ENCODE peak calls at places on chromosome 10, in eight cellular contexts. O, H, V, E, R, Q, B and D are unnamed samples.

GRCh38 chr10:120514035-120514620 is 57.1 kb downstream of the PLPP4 start:
- DNase-seq in E (peak), H (no peak), O (peak), B (peak), Q (no peak), R (peak), V (peak), D (no peak)

GRCh38 chr10:58373446-58373834 is 11.8 kb upstream of the TFAM start:
- DNase-seq in B (no peak), E (peak), H (no peak), Q (no peak), V (no peak), O (no peak), R (no peak), D (no peak)

GRCh38 chr10:10160821-10161312 is 856.8 kb upstream of the CELF2 start:
- DNase-seq in R (no peak), V (no peak), O (no peak), B (no peak), E (no peak), Q (no peak), H (no peak), D (no peak)

GRCh38 chr10:60574388-60574787 is 184.7 kb upstream of the ANK3 start:
- DNase-seq in R (no peak), B (no peak), V (no peak), H (no peak), Q (no peak), O (no peak), E (peak), D (no peak)

GRCh38 chr10:120386896-120387295 is 70.1 kb upstream of the PLPP4 start:
- DNase-seq in Q (no peak), H (no peak), E (no peak), B (no peak), R (no peak), O (no peak), V (no peak), D (no peak)

GRCh38 chr10:132688580-132689420 is 97.1 kb downstream of the NKX6-2 start:
- DNase-seq in H (no peak), Q (no peak), R (no peak), O (no peak), B (no peak), V (no peak), E (no peak), D (no peak)

GRCh38 chr10:110416776-110417732 is 80.7 kb upstream of the DUSP5 start:
- DNase-seq in B (no peak), H (no peak), Q (no peak), O (no peak), V (no peak), R (no peak), E (peak), D (no peak)

GRCh38 chr10:80453715-80454525 is at the start of gene TSPAN14:
- DNase-seq in H (no peak), O (no peak), B (peak), R (peak), V (peak), Q (peak), E (peak), D (no peak)

GRCh38 chr10:21943633-21944265 is 59.8 kb downstream of the DNAJC1 start:
- DNase-seq in H (no peak), Q (no peak), E (no peak), B (no peak), V (no peak), R (no peak), O (no peak), D (no peak)

GRCh38 chr10:89073719-89074118 is 83.1 kb downstream of the FAS start:
- DNase-seq in E (no peak), R (no peak), B (no peak), Q (no peak), V (no peak), H (no peak), O (no peak), D (no peak)

GRCh38 chr10:35421553-35422178 is 85.4 kb downstream of the CCNY start:
- DNase-seq in B (no peak), H (peak), V (no peak), O (no peak), Q (peak), R (peak), E (peak), D (no peak)

GRCh38 chr10:27230022-27230421 is 10.6 kb downstream of the ACBD5 start:
- DNase-seq in H (no peak), V (no peak), R (no peak), O (no peak), B (no peak), E (no peak), Q (no peak), D (no peak)

GRCh38 chr10:135601-136464 is 578 bp downstream of the ZMYND11 start:
- DNase-seq in B (peak), V (peak), R (peak), Q (no peak), O (no peak), E (peak), H (no peak), D (no peak)

GRCh38 chr10:67110286-67110685 is 184.4 kb downstream of the LRRTM3 start:
- DNase-seq in R (no peak), H (no peak), B (no peak), Q (no peak), V (no peak), E (no peak), O (no peak), D (no peak)

GRCh38 chr10:33365871-33366411 is 31.5 kb upstream of the NRP1 start:
- DNase-seq in V (no peak), B (no peak), O (no peak), R (peak), E (peak), Q (peak), H (peak), D (no peak)

GRCh38 chr10:58894929-58895328 is 281.5 kb upstream of the PHYHIPL start:
- DNase-seq in H (no peak), Q (no peak), R (peak), E (no peak), V (no peak), O (no peak), B (no peak), D (no peak)

GRCh38 chr10:119355930-119356329 is 148.6 kb downstream of the GRK5 start:
- DNase-seq in B (no peak), H (no peak), E (peak), V (no peak), R (no peak), O (no peak), Q (no peak), D (no peak)

GRCh38 chr10:97689637-97690036 is 2.6 kb upstream of the AVPI1 start:
- DNase-seq in R (peak), V (no peak), Q (peak), E (peak), B (no peak), O (no peak), H (peak), D (no peak)

GRCh38 chr10:67079126-67079525 is 153.3 kb downstream of the LRRTM3 start:
- DNase-seq in Q (no peak), R (peak), H (no peak), V (no peak), B (peak), E (no peak), O (no peak), D (no peak)

GRCh38 chr10:47030191-47030698 is 119.0 kb downstream of the PTPN20 start:
- DNase-seq in O (no peak), Q (no peak), V (no peak), R (no peak), B (peak), E (no peak), H (no peak), D (no peak)

GRCh38 chr10:20228748-20229147 is 412.5 kb downstream of the PLXDC2 start:
- DNase-seq in E (no peak), O (no peak), B (no peak), Q (no peak), V (no peak), R (no peak), H (no peak), D (no peak)

GRCh38 chr10:124650820-124651401 is 93.3 kb downstream of the FAM53B start:
- DNase-seq in E (no peak), Q (no peak), H (no peak), R (no peak), V (no peak), B (no peak), O (no peak), D (no peak)

GRCh38 chr10:127918570-127918969 is 11.7 kb downstream of the PTPRE start:
- DNase-seq in O (no peak), E (no peak), H (no peak), R (no peak), V (no peak), B (no peak), Q (no peak), D (no peak)

DNA sequence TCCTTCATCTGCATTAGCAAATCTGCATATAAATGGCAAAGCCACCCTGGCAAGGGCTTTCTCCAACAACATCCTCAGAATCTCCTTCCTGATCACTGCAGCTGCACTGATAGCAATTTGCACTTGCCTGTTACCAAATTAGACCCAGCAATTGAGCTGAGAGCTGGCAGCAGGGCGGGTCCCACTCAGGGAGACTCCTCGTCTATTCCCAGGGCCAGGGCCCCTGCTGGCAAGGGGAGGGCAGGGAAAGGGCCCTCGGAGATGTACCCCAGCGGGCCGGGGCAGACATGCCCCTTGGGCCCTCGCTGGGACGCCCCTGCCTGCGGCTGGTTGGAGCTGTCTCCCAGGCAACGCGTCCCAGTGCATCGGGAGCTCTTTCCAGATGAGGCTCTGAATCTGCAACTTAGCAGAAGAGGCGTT is 249.1 kb upstream of the PPP2R2D start:
- DNase-seq in H (no peak), B (no peak), O (no peak), V (no peak), E (no peak), R (no peak), Q (no peak), D (no peak)
- H3K4me3 ChIP-seq in H (no peak), B (no peak), O (peak), V (no peak), E (no peak), R (no peak), Q (no peak), D (no peak)

GRCh38 chr10:72278668-72279393 is 5.1 kb downstream of the DDIT4 start:
- DNase-seq in E (no peak), Q (no peak), O (no peak), H (no peak), B (no peak), R (no peak), V (no peak), D (no peak)
- TF ChIP-seq CTCF in E (no peak), Q (peak), O (peak), H (no peak), B (no peak), R (peak), V (peak), D (no peak)

GRCh38 chr10:100637785-100638184 is 102.0 kb downstream of the HIF1AN start:
- DNase-seq in B (peak), R (peak), Q (no peak), O (peak), H (no peak), E (no peak), V (no peak), D (no peak)
- H3K4me3 ChIP-seq in B (no peak), R (no peak), Q (no peak), O (no peak), H (no peak), E (no peak), V (no peak), D (no peak)

DNA sequence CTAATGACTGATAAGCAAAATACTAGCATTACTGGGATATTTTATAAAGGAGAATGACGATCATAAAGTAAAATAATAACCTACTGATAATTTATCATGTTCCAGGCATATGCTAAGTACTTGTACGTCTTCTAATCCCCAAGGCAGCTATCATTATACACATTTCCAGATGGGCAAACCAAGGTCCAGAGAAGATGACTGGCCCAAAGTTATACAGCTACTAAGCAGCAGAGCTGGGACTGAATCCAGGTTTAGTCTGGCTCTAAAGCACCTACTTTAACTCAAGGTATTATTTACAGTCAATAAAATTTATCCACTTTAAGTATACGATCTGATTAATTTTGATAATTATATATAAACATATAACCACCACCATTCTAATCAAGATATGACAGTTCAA is 126.9 kb downstream of the CPEB3 start:
- DNase-seq in Q (no peak), O (no peak), B (no peak), E (no peak), H (no peak), V (no peak), R (no peak), D (no peak)
- TF ChIP-seq CTCF in Q (no peak), O (no peak), B (no peak), E (no peak), H (no peak), V (no peak), R (no peak), D (no peak)

DNA sequence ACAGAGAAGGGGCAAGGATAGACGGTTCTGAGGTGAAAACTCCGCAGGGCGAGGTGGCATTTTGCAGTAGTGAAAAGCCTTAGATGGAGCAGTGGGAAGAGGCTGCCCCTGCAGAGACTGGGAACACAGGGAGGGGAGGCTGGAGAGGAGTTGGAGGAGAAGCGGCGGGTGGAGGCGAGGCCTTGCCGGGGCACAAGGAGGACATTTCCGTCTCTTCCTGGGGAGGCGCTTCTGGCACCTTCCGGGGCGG is 42.6 kb downstream of the LDB3 start:
- DNase-seq in V (no peak), H (no peak), B (no peak), R (no peak), E (no peak), O (no peak), Q (no peak), D (no peak)
- H3K4me3 ChIP-seq in V (peak), H (peak), B (no peak), R (peak), E (peak), O (no peak), Q (peak), D (peak)

GRCh38 chr10:112333452-112333851 is 40.5 kb upstream of the ACSL5 start:
- DNase-seq in H (no peak), B (no peak), O (no peak), V (no peak), E (no peak), Q (no peak), R (no peak), D (no peak)
- TF ChIP-seq CTCF in H (no peak), B (no peak), O (no peak), V (no peak), E (no peak), Q (no peak), R (no peak), D (no peak)

DNA sequence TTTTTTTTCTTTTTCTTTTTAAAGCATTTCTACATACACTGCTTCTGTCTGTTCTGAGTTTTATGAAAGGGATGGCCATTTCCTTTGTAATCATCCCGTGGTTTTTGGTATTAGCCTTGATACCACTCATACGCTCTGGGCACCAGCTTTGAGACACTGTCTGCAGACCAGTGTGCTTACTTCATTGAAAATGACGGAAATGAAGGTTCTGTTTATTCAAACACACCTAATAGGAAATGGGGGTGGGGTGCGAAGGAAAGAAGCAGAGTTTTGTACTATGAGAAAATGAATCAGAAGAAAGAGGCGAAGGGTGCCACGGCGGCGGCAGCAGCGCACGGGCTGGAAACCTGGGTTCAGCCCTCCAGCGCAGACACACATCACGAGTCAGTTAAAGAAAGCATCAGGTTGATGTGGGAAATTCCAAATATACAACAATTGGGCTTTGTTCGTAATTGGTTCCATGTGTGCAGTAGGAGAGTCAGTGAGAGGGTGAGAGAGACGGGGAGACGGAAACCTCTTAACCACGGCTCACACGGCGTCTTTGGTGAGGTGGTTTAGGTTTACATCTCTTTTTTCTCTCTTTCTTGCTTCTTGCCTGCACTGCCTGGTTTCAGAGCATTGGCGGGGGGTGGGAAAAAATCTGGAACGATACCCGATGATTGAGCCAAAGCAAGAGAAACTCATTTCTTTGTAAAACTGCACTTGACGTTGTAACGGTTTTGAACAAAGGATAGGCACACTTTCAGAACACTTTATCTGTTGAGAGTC is 321.2 kb downstream of the FRMD4A start:
- DNase-seq in H (peak), E (peak), V (no peak), B (no peak), O (no peak), R (peak), Q (peak), D (peak)
- H3K4me3 ChIP-seq in H (peak), E (peak), V (no peak), B (no peak), O (no peak), R (peak), Q (peak), D (peak)